ENCODE peak calls at places on chromosomes 6 and 20, in six cellular contexts. O, Z, N, M, I and J are unnamed samples. For H3K4me1, the result is how much of the 10 kb centered on the place peaks cover.

GRCh38 chr6:161536141-161536735 is 262.4 kb upstream of the AGPAT4 start:
- DNase-seq in O (no peak), Z (no peak), N (no peak), M (no peak), I (no peak), J (no peak)

GRCh38 chr6:159961523-159961922 is 7.4 kb upstream of the IGF2R start:
- DNase-seq in O (no peak), Z (no peak), N (no peak), M (no peak), I (no peak), J (peak)

GRCh38 chr6:105898286-105898685 is 187.8 kb upstream of the PRDM1 start:
- DNase-seq in O (no peak), Z (no peak), N (no peak), M (no peak), I (no peak), J (no peak)

GRCh38 chr6:37535701-37536461 is 36.2 kb upstream of the CCDC167 start:
- DNase-seq in O (no peak), Z (no peak), N (peak), M (peak), I (no peak), J (peak)

GRCh38 chr20:34129518-34130162 is 17.6 kb upstream of the EIF2S2 start:
- DNase-seq in O (peak), Z (peak), N (peak), M (peak), I (peak), J (peak)

GRCh38 chr6:53139841-53140413 is 8.7 kb downstream of the GCM1 start:
- DNase-seq in O (no peak), Z (no peak), N (no peak), M (no peak), I (no peak), J (no peak)

GRCh38 chr6:63787021-63787420 is 151.4 kb downstream of the PHF3 start:
- DNase-seq in O (no peak), Z (no peak), N (no peak), M (no peak), I (no peak), J (no peak)

GRCh38 chr6:2913621-2914317 is 10.7 kb upstream of the SERPINB9 start:
- DNase-seq in O (no peak), Z (no peak), N (peak), M (no peak), I (no peak), J (no peak)

GRCh38 chr20:59351148-59352040 is 51.0 kb downstream of the EDN3 start:
- DNase-seq in O (no peak), Z (no peak), N (no peak), M (no peak), I (no peak), J (no peak)

GRCh38 chr20:54346269-54346668 is 129.1 kb upstream of the DOK5 start:
- DNase-seq in O (no peak), Z (no peak), N (no peak), M (no peak), I (no peak), J (no peak)

GRCh38 chr20:18839507-18840247 is 26.1 kb downstream of the SCP2D1 start:
- DNase-seq in O (no peak), Z (no peak), N (no peak), M (no peak), I (no peak), J (no peak)

DNA sequence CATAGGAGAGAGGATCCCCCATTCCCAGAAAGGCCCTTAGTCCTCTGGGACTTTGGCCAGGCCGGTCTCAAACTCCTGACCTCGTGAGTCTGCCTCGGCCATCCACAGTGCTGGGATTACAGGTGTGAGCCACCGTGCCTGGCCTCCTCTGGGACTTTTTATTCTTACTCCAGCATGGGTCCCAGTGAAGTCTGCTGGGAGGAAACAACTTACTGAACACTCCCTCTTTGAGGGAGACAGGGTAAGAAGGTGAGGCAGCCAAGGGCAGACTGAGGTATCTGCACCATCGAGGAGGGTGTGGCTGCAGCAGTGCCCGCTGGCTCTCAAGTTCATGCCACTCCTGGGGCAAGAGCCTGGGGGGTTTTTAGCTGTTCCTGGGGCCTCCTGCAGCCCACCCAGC is 2.4 kb downstream of the BAK1 start:
- DNase-seq in O (no peak), Z (no peak), N (no peak), M (no peak), I (no peak), J (no peak)
- H3K4me1 ChIP-seq in O (under half), Z (under half), N (under half), M (under half), I (under half), J (under half)

DNA sequence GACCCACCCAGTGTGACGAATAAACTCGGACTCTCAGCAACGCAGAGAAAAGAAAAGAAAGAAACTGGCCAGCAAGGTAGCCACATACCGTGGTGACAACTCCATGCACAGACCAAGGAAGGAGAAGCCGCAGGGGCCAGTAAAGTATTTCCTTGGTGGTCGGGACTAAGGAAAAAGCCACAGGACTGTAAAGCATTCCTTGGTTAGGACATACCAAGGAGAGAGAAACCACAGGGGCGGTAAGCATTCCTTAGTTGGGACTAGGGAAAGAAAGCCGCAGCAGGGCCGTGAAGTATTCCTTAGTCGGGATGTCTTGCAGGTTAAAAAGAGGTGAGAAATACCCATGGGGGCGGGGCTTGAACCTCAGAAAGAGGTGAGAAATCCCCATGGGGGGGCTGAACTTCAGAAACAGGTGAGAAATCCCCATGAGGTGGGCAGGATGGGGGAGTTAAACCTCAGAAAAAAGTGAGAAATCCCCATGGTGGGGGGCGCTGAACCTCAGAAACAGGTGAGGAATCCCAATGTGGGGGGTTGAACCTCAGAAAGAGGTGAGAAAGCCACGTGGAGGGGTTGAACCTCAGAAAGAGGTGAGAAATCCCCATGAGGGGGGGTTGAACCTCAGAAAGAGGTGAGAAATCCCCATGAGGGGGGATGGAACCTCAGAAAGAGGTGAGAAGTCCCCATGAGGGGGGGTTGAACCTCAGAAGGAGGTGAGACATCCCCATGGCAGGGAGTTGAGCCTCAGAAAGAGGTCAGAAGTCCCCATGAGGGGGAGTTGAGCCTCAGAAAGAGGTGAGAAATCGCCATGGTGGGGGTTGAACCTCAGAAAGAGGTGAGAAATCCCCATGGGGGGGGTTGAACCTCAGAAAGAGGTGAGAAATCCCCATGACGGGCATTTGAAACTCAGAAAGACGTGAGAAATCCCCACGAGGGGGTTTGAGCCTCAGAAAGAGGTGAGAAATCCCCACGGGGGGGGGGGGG is 14.0 kb upstream of the GOPC start:
- DNase-seq in O (no peak), Z (peak), N (peak), M (no peak), I (no peak), J (no peak)
- H3K4me3 ChIP-seq in O (no peak), Z (no peak), N (no peak), M (no peak), I (no peak), J (no peak)

DNA sequence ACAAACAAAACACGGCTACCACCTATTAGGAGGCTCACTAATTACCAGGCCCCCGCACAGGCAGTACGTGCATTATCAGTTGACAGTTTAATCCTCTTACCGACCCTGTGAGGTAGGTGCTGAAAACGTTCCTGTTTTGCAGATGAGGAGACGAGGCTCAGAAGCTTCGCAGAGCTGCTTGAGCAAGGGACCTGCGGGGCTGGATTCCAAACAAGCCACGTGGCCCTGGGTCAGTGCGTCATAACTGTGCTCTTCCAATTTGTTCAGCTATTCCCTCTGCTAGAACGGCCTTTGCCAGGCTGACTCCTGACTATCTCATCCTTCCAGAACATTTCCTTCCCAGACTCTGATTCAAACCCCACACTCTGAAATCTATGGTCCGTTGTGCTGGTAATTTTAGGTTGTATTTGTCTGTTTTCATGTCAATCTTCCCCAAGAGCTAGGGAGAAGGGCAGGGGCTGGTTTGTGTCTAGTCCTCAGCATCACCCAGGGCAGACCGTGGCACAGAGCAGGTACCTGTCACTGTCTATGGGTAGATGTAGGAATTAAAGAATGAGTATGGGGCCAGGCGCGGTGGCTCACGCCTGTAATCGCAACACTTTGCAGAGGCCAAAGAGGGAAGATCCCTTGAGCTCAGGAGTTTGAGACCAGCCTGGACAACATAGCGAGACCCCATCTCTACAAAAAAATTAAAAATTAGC is 28.8 kb upstream of the TLDC2 start:
- DNase-seq in O (peak), Z (no peak), N (peak), M (peak), I (no peak), J (peak)
- H3K4me1 ChIP-seq in O (under half), Z (under half), N (under half), M (half or more), I (under half), J (under half)

GRCh38 chr6:34574647-34575293 is 18.6 kb upstream of the SPDEF start:
- DNase-seq in O (peak), Z (no peak), N (no peak), M (no peak), I (no peak), J (no peak)
- H3K4me3 ChIP-seq in O (no peak), Z (no peak), N (no peak), M (no peak), I (no peak), J (no peak)

GRCh38 chr6:75460636-75461035 is 33.0 kb downstream of the FILIP1 start:
- DNase-seq in O (no peak), Z (no peak), N (no peak), M (no peak), I (no peak), J (no peak)

GRCh38 chr6:75463896-75464295 is 29.7 kb downstream of the FILIP1 start:
- DNase-seq in O (no peak), Z (no peak), N (no peak), M (no peak), I (no peak), J (no peak)

GRCh38 chr6:75458895-75459294 is 34.7 kb downstream of the FILIP1 start:
- DNase-seq in O (no peak), Z (no peak), N (no peak), M (no peak), I (no peak), J (no peak)
- H3K4me1 ChIP-seq in O (half or more), Z (under half), N (under half), M (under half), I (under half), J (under half)

GRCh38 chr6:26200918-26201721 is 113.9 kb downstream of the HFE start:
- DNase-seq in O (no peak), Z (no peak), N (peak), M (no peak), I (no peak), J (no peak)
- H3K4me3 ChIP-seq in O (no peak), Z (no peak), N (no peak), M (no peak), I (no peak), J (no peak)

GRCh38 chr6:33688006-33688405 is 23.5 kb downstream of the UQCC2 start:
- DNase-seq in O (no peak), Z (no peak), N (no peak), M (no peak), I (no peak), J (no peak)

GRCh38 chr6:33685411-33686224 is 25.9 kb downstream of the UQCC2 start:
- DNase-seq in O (no peak), Z (no peak), N (no peak), M (no peak), I (no peak), J (no peak)

GRCh38 chr6:33686225-33686742 is 25.2 kb downstream of the UQCC2 start:
- DNase-seq in O (no peak), Z (no peak), N (no peak), M (no peak), I (no peak), J (no peak)

GRCh38 chr6:33688451-33689147 is 22.9 kb downstream of the UQCC2 start:
- DNase-seq in O (peak), Z (no peak), N (no peak), M (no peak), I (no peak), J (no peak)

DNA sequence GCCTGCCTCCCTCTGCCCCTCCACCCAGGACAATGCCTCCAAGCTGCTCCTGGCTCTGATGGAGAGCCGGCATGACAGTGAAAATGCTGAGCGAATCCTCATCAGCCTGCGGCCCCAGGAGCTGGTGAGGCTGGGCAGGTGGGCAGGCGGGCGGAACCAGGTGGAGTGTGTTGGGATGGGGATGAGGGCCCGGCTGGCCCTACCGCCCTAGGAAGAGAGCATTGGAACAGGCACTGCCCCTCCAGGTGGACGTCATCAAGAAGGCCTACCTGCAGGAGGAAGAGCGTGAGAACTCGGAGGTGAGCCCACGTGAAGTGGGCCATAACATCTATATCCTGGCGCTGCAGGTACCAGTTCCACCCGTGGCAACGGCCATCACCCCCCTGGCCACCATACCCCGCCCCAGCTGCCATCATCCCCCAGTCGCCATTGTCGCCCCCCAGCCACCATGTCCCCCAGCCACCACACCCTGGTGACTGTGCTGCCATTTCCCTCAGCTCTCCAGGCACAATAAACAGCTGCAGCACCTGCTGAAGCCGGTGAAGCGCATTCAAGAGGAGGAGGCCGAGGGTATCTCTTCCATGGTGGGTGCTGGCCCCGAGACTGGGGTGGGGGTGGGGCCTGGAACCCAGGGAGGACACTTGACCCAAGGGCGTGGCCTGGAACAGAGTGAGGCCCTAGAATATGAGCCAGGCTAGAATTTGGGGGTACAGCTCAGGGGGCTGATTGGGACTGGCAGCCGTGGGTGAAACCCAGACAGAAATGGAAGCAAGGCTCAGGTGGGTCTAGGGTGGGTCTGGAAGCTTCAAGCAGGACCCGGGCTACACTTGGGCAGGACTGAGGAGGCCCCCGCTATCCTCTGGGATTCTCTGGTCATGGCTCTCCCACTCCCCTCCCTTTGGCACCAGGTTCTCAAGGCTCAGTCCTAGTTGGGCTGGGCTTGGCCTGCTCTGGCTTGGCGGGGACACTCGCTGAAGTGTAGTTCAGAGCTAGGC is 24.2 kb downstream of the UQCC2 start:
- DNase-seq in O (no peak), Z (no peak), N (no peak), M (no peak), I (no peak), J (no peak)
- H3K4me1 ChIP-seq in O (under half), Z (under half), N (under half), M (under half), I (under half), J (under half)

DNA sequence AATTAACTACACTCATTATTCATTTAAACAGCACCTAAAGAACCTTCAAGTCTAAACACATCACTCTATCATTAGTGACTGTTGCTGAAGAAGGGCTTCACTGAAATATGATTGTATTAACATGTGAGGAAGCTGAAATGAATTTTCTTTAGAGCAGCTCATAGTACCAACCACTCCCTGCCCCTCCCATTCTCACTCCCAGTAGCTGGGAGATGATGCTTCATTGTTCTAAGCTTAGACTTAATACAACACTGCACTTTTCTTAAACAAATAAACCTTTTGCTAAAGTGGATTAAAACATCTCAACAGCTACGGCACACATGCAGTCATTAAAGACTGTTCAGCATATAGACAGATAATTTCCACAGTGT is 63.1 kb downstream of the ATXN1 start:
- DNase-seq in O (no peak), Z (no peak), N (no peak), M (no peak), I (no peak), J (no peak)
- H3K4me3 ChIP-seq in O (no peak), Z (peak), N (no peak), M (no peak), I (no peak), J (no peak)

DNA sequence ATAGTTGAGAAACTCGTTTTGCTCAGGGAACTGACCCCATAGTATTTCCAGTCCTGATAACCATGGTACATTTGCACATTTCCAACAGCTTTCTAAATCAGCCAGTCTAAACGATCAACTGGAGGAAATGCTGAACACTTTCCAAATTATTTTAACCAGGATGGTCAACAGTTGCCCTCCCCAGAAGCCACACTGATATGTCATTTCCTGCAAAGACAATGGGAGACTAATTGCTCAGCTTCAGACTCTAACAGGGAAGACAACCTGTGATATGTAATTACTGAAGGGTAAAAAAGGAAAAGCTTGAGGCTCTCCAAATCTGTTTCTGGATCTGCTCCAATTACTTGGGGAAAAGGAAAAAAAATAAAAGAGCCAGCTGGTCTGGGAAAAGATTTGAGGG is 88.8 kb downstream of the FYN start:
- DNase-seq in O (no peak), Z (no peak), N (no peak), M (no peak), I (no peak), J (no peak)
- H3K4me1 ChIP-seq in O (under half), Z (half or more), N (under half), M (half or more), I (under half), J (under half)